ENCODE peak calls at places on chromosomes 6 and 20, in five cellular contexts. Z, U, O, A and G are unnamed samples.

GRCh38 chr20:36624068-36624813 is 18.7 kb downstream of the RAB5IF start:
- DNase-seq in A (no peak), U (no peak), Z (no peak), O (no peak), G (peak; percentile 48)

GRCh38 chr6:40710626-40711354 is 123.6 kb upstream of the LRFN2 start:
- DNase-seq in U (no peak), Z (no peak), A (no peak), O (no peak), G (no peak)

GRCh38 chr6:134117409-134117808 is 65.0 kb upstream of the SLC2A12 start:
- DNase-seq in A (peak; percentile 4), Z (no peak), U (no peak), O (no peak), G (no peak)

GRCh38 chr6:142341855-142342330 is 40.1 kb downstream of the ADGRG6 start:
- DNase-seq in A (no peak), Z (no peak), O (no peak), U (no peak), G (no peak)

GRCh38 chr6:137734005-137734874 is 132.8 kb upstream of the TNFAIP3 start:
- DNase-seq in Z (no peak), U (no peak), O (no peak), A (no peak), G (no peak)

GRCh38 chr6:149046822-149047246 is 270.7 kb upstream of the TAB2 start:
- DNase-seq in U (peak; percentile 55), A (no peak), Z (no peak), O (no peak), G (no peak)

GRCh38 chr6:84752118-84752850 is 12.1 kb downstream of the TBX18 start:
- DNase-seq in O (no peak), A (no peak), U (no peak), Z (no peak), G (no peak)

GRCh38 chr6:39791311-39791710 is 865 bp upstream of the DAAM2 start:
- DNase-seq in O (no peak), U (no peak), A (no peak), Z (peak; percentile 35), G (no peak)

GRCh38 chr6:42805297-42805861 is 23.5 kb downstream of the BICRAL start:
- DNase-seq in A (no peak), Z (no peak), O (no peak), U (no peak), G (no peak)

GRCh38 chr6:134477991-134478635 is 160.2 kb upstream of the SGK1 start:
- DNase-seq in A (no peak), U (no peak), O (no peak), Z (no peak), G (no peak)

GRCh38 chr6:21665101-21665435 is 71.5 kb downstream of the SOX4 start:
- DNase-seq in U (no peak), Z (no peak), O (no peak), A (no peak), G (no peak)

GRCh38 chr6:53752856-53753255 is 41.9 kb upstream of the LRRC1 start:
- DNase-seq in O (no peak), A (no peak), U (no peak), Z (no peak), G (no peak)

GRCh38 chr6:33088931-33089640 is 13.3 kb downstream of the HLA-DPB1 start:
- DNase-seq in U (no peak), O (no peak), Z (no peak), A (no peak), G (no peak)

GRCh38 chr6:155349956-155350355 is 35.7 kb upstream of the TFB1M start:
- DNase-seq in Z (no peak), O (no peak), U (no peak), A (no peak), G (no peak)

GRCh38 chr6:30684386-30685156 is 1.9 kb downstream of the PPP1R18 start:
- DNase-seq in O (peak; percentile 90), Z (no peak), U (peak; percentile 73), A (no peak), G (no peak)

GRCh38 chr20:13863244-13863643 is 78.4 kb downstream of the NDUFAF5 start:
- DNase-seq in Z (no peak), O (no peak), A (no peak), U (no peak), G (no peak)

GRCh38 chr20:17873410-17874270 is 95.0 kb downstream of the SNX5 start:
- DNase-seq in O (peak; percentile 94), A (peak; percentile 25), U (no peak), Z (peak; percentile 82), G (peak; percentile 92)

GRCh38 chr6:136921936-136922679 is at the start of gene SLC35D3:
- DNase-seq in U (no peak), Z (no peak), A (peak; percentile 74), O (peak; percentile 55), G (peak; percentile 31)

GRCh38 chr20:56628015-56628872 is 862 bp upstream of the TFAP2C start:
- DNase-seq in Z (no peak), O (no peak), U (no peak), A (peak; percentile 83), G (peak; percentile 3)
- H3K27me3 ChIP-seq in Z (peaks cover 38% of the 10 kb centered on the region), O (no peaks in the 10 kb centered on the region), U (peaks cover 15% of the 10 kb centered on the region), A (peaks cover 100% of the 10 kb centered on the region), G (no peaks in the 10 kb centered on the region)

GRCh38 chr20:62643521-62644043 is 1.3 kb downstream of the SLCO4A1 start:
- DNase-seq in U (no peak), O (no peak), Z (no peak), A (no peak), G (peak; percentile 52)
- H3K27me3 ChIP-seq in U (no peaks in the 10 kb centered on the region), O (no peaks in the 10 kb centered on the region), Z (no peaks in the 10 kb centered on the region), A (peaks cover 73% of the 10 kb centered on the region), G (peaks cover under 1% of the 10 kb centered on the region)

GRCh38 chr6:159169193-159169555 is at the start of gene FNDC1:
- DNase-seq in A (peak; percentile 84), U (peak; percentile 57), Z (no peak), O (peak; percentile 64), G (no peak)
- H3K27me3 ChIP-seq in A (peaks cover 99% of the 10 kb centered on the region), U (peaks cover 32% of the 10 kb centered on the region), Z (peaks cover 14% of the 10 kb centered on the region), O (no peaks in the 10 kb centered on the region), G (no peaks in the 10 kb centered on the region)

DNA sequence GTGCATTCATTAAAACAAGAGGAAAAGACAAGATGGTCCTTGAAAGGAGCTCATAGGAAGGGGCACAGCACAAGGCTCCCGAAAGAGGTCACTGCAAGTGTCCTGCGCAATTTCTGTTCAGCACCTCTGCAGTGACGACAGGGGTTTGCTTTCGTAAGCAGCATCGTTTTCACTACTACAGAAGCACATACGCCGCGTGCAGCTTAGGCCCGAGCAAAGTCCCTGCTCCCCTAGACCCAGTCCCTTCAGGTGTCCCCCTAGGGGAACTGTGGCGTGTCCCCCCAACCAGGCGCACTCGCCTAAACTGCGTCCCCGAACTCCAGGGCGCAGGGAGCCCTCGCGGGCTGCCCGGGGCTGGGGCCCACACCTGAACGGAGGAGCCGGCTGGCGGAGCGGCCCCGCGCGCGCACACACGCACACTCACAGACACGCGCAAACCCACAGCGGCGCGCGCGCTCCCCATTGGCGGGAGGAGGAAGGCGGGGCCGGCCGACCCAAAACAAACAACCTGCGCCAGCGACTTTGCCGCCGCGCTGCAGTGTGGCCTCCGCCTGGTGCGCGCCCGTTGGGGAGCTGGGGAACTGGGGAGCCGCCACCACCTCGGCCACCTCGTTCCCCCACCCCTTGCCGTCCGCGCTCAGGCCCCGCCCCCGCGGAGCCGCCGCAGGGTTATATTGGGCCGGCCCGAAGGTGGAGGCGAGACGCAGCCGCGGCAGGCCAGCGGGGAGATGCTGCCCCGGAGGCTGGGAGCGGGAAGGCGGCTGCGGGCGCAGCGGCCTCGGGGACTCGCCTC is at the start of gene FOXQ1:
- DNase-seq in O (no peak), Z (peak; percentile 90), A (peak; percentile 72), U (no peak), G (peak; percentile 83)
- H3K27me3 ChIP-seq in O (peaks cover 4% of the 10 kb centered on the region), Z (no peaks in the 10 kb centered on the region), A (peaks cover 100% of the 10 kb centered on the region), U (peaks cover 12% of the 10 kb centered on the region), G (no peaks in the 10 kb centered on the region)